ENCODE peak calls at places on chromosomes 1 and 21, in four cellular contexts. N, X, G and S are unnamed samples.

GRCh38 chr1:74356493-74356892 is 121.3 kb downstream of the TNNI3K start:
- DNase-seq in N (no peak), X (no peak), G (no peak), S (no peak)

GRCh38 chr1:44777969-44778635 is 2.8 kb downstream of the RPS8 start:
- DNase-seq in N (no peak), X (no peak), G (no peak), S (no peak)

GRCh38 chr21:27694667-27695066 is 727.8 kb upstream of the ADAMTS5 start:
- DNase-seq in N (no peak), X (no peak), G (no peak), S (no peak)

GRCh38 chr1:245051349-245052221 is 103.2 kb upstream of the KIF26B start:
- DNase-seq in N (no peak), X (no peak), G (no peak), S (peak; percentile 27)

GRCh38 chr1:174262747-174263241 is 103.5 kb downstream of the RABGAP1L start:
- DNase-seq in N (no peak), X (no peak), G (peak; percentile 56), S (no peak)

GRCh38 chr1:29279896-29280779 is 43.8 kb downstream of the PTPRU start:
- DNase-seq in N (no peak), X (no peak), G (peak; percentile 40), S (no peak)

GRCh38 chr1:230982698-230983097 is 3.8 kb downstream of the ARV1 start:
- DNase-seq in N (no peak), X (no peak), G (peak; percentile 63), S (no peak)

GRCh38 chr1:29465755-29466154 is 229.4 kb downstream of the PTPRU start:
- DNase-seq in N (no peak), X (no peak), G (no peak), S (no peak)

GRCh38 chr1:48741380-48741779 is 35.3 kb downstream of the BEND5 start:
- DNase-seq in N (no peak), X (no peak), G (no peak), S (no peak)

GRCh38 chr21:26405071-26405470 is 168.0 kb downstream of the CYYR1 start:
- DNase-seq in N (no peak), X (no peak), G (no peak), S (no peak)

GRCh38 chr1:8464987-8465386 is 147.1 kb downstream of the SLC45A1 start:
- DNase-seq in N (no peak), X (no peak), G (no peak), S (no peak)

GRCh38 chr1:99533909-99534907 is 111.7 kb upstream of the PALMD start:
- DNase-seq in N (no peak), X (no peak), G (no peak), S (no peak)

GRCh38 chr1:64851664-64852063 is 106.8 kb downstream of the RAVER2 start:
- DNase-seq in N (no peak), X (no peak), G (no peak), S (no peak)

GRCh38 chr21:43937898-43938309 is 72.9 kb downstream of the AGPAT3 start:
- DNase-seq in N (no peak), X (no peak), G (no peak), S (no peak)

GRCh38 chr21:35663856-35664606 is 396.3 kb downstream of the SETD4 start:
- DNase-seq in N (no peak), X (no peak), G (no peak), S (no peak)

GRCh38 chr1:202623075-202623474 is 87.2 kb downstream of the SYT2 start:
- DNase-seq in N (no peak), X (peak; percentile 80), G (no peak), S (no peak)

GRCh38 chr1:49765034-49765433 is 258.7 kb downstream of the AGBL4 start:
- DNase-seq in N (no peak), X (no peak), G (no peak), S (no peak)

GRCh38 chr1:43831866-43832654 is 101.5 kb upstream of the ARTN start:
- DNase-seq in N (no peak), X (no peak), G (no peak), S (no peak)

GRCh38 chr1:241934181-241934815 is 23.3 kb upstream of the BECN2 start:
- DNase-seq in N (no peak), X (no peak), G (no peak), S (peak; percentile 43)

GRCh38 chr21:35086357-35086756 is 37.3 kb upstream of the RUNX1 start:
- DNase-seq in N (no peak), X (no peak), G (peak; percentile 67), S (no peak)

GRCh38 chr1:115980998-115981993 is 5.0 kb downstream of the SLC22A15 start:
- DNase-seq in N (no peak), X (no peak), G (peak; percentile 71), S (peak; percentile 38)

GRCh38 chr1:83883979-83884378 is 115.0 kb downstream of the TTLL7 start:
- DNase-seq in N (no peak), X (no peak), G (peak; percentile 41), S (no peak)

GRCh38 chr1:26096471-26096870 is 15.2 kb upstream of the PDIK1L start:
- DNase-seq in N (no peak), X (no peak), G (no peak), S (no peak)

GRCh38 chr1:108877858-108878257 is 1.1 kb downstream of the GPSM2 start:
- DNase-seq in N (no peak), X (no peak), G (no peak), S (no peak)

GRCh38 chr1:25654109-25654660 is 37.6 kb downstream of the MAN1C1 start:
- DNase-seq in N (no peak), X (no peak), G (no peak), S (no peak)

GRCh38 chr1:174153085-174153824 is 6.1 kb upstream of the RABGAP1L start:
- DNase-seq in N (no peak), X (no peak), G (peak; percentile 4), S (no peak)

GRCh38 chr1:35574655-35575400 is 1.7 kb downstream of the TFAP2E start:
- DNase-seq in N (no peak), X (no peak), G (no peak), S (no peak)

GRCh38 chr1:68746378-68746777 is 249.5 kb upstream of the DEPDC1 start:
- DNase-seq in N (no peak), X (no peak), G (no peak), S (no peak)

GRCh38 chr1:46522184-46522968 is 29.1 kb downstream of the KNCN start:
- DNase-seq in N (no peak), X (peak; percentile 64), G (peak; percentile 62), S (no peak)

GRCh38 chr1:3584915-3585314 is 26.4 kb downstream of the MEGF6 start:
- DNase-seq in N (no peak), X (no peak), G (no peak), S (no peak)

GRCh38 chr1:231656741-231657140 is 30.2 kb downstream of the DISC1 start:
- DNase-seq in N (no peak), X (no peak), G (no peak), S (no peak)

GRCh38 chr1:39672551-39672947 is 642 bp upstream of the NT5C1A start:
- DNase-seq in N (no peak), X (no peak), G (no peak), S (peak; percentile 44)

GRCh38 chr1:220879090-220879508 is at the start of gene HLX:
- DNase-seq in N (no peak), X (peak; percentile 95), G (peak; percentile 84), S (peak; percentile 51)

GRCh38 chr1:220878223-220879081 is 791 bp upstream of the HLX start:
- DNase-seq in N (no peak), X (no peak), G (no peak), S (no peak)

GRCh38 chr1:220880726-220881506 is 1.7 kb downstream of the HLX start:
- DNase-seq in N (no peak), X (peak; percentile 88), G (no peak), S (no peak)

GRCh38 chr1:220880367-220880680 is 1.1 kb downstream of the HLX start:
- DNase-seq in N (no peak), X (no peak), G (no peak), S (no peak)

DNA sequence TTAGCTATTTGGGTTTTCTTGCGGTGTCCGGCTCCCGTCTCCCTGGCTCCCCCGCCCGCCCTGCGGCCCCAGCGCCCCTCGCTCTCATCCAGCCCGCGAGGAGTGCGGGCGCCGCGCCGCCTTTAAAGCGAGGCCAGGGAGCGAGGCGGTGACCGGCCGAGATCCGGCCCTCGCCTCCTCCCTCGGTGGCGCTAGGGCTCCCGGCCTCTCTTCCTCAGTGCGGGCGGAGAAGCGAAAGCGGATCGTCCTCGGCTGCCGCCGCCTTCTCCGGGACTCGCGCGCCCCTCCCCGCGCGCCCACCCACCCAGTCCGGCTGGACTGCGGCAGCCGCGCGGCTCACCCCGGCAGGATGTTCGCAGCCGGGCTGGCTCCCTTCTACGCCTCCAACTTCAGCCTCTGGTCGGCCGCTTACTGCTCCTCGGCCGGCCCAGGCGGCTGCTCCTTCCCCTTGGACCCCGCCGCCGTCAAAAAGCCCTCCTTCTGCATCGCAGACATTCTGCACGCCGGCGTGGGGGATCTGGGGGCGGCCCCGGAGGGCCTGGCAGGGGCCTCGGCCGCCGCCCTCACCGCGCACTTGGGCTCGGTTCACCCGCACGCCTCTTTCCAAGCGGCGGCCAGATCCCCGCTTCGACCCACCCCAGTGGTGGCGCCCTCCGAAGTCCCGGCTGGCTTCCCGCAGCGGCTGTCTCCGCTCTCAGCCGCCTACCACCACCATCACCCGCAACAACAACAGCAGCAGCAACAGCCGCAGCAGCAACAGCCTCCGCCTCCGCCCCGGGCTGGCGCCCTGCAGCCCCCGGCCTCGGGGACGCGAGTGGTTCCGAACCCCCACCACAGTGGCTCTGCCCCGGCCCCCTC is 495 bp downstream of the HLX start:
- DNase-seq in N (no peak), X (peak; percentile 77), G (peak; percentile 32), S (peak; percentile 58)
- TF ChIP-seq CTCF in N (no peak), X (no peak), G (peak; percentile 48), S (no peak)

DNA sequence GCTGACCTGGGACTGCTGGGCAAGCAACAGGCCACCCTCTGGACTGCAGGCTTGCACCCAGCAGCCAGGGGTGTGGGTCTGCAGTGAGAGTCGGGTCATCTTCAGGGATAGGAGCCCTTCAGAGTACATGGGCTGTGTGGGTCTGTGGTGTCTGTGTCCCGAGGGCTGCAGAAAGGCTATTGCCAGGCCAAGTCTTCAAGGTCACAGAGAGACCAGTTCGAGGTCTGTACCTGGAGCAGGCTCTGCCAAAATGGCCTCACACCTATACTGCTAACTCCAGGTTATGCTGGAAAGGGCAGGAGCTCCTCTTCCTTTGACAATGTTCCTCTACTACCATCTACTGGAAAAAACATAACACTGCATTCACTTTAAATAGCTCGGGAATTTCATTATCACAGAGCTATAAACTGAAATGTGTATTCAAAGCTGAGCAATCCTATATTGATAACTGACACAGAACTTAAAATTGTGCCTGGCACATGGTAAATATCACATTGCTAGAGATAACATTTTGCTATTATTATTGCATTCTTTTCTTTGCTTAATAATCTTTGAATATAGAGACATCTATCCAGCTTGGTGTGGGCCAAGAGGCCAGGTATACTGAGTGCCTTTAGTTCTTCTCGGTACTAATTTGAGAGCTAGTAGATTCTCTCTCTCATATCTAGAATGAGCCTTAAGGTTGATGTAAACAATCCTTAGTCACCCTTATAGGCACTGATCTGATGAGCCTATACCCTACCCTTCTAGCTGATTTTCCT is 6.9 kb upstream of the DNAH14 start:
- DNase-seq in N (no peak), X (no peak), G (peak; percentile 25), S (peak; percentile 7)
- TF ChIP-seq CTCF in N (peak; percentile 62), X (peak; percentile 70), G (peak; percentile 85), S (peak; percentile 60)

GRCh38 chr1:168180148-168180524 is 1.4 kb downstream of the TIPRL start:
- DNase-seq in N (no peak), X (no peak), G (peak; percentile 6), S (no peak)

GRCh38 chr1:168178227-168178637 is 530 bp upstream of the TIPRL start:
- DNase-seq in N (no peak), X (no peak), G (no peak), S (no peak)

GRCh38 chr1:168179411-168180147 is 817 bp downstream of the TIPRL start:
- DNase-seq in N (peak; percentile 5), X (no peak), G (peak; percentile 13), S (no peak)

GRCh38 chr1:168178638-168179410 is at the start of gene TIPRL:
- DNase-seq in N (peak; percentile 87), X (peak; percentile 96), G (peak; percentile 99), S (peak; percentile 98)
- TF ChIP-seq CTCF in N (peak; percentile 49), X (peak; percentile 73), G (peak; percentile 91), S (peak; percentile 92)

GRCh38 chr1:204600968-204601367 is 84.6 kb downstream of the LRRN2 start:
- DNase-seq in N (no peak), X (no peak), G (no peak), S (peak; percentile 24)
- TF ChIP-seq CTCF in N (no peak), X (no peak), G (peak; percentile 52), S (peak; percentile 29)